ENCODE peak calls at places on chromosomes 12 and 14, in four cellular contexts. H is H9, O is IMR-90, F is mesendoderm. J is an unnamed sample.

GRCh38 chr14:100722367-100722766 is 4.3 kb upstream of the DLK1 start:
- DNase-seq in H (no peak), O (no peak), F (no peak), J (no peak)

GRCh38 chr14:100032749-100033148 is 32.5 kb upstream of the EVL start:
- DNase-seq in H (no peak), O (no peak), F (no peak), J (no peak)

GRCh38 chr12:112810235-112810917 is 18.8 kb downstream of the RPH3A start:
- DNase-seq in H (no peak), O (no peak), F (peak; percentile 19), J (no peak)

GRCh38 chr12:62263956-62264355 is 3.8 kb downstream of the USP15 start:
- DNase-seq in H (no peak), O (no peak), F (no peak), J (no peak)

GRCh38 chr12:3775385-3776035 is 22.6 kb upstream of the CRACR2A start:
- DNase-seq in H (no peak), O (no peak), F (no peak), J (no peak)

GRCh38 chr12:54425696-54426095 is 6.6 kb upstream of the ITGA5 start:
- DNase-seq in H (peak; percentile 59), O (no peak), F (no peak), J (no peak)

GRCh38 chr12:3554547-3555115 is 63.6 kb downstream of the PRMT8 start:
- DNase-seq in H (no peak), O (no peak), F (no peak), J (no peak)

GRCh38 chr14:68103841-68104240 is 284.3 kb downstream of the RAD51B start:
- DNase-seq in H (no peak), O (no peak), F (peak; percentile 70), J (no peak)

GRCh38 chr12:737117-737739 is 15.2 kb upstream of the WNK1 start:
- DNase-seq in H (no peak), O (no peak), F (no peak), J (no peak)

GRCh38 chr14:93115920-93116675 is at the start of gene ITPK1:
- DNase-seq in H (peak; percentile 69), O (peak; percentile 41), F (peak; percentile 65), J (peak; percentile 79)

GRCh38 chr12:57983150-57983857 is 41.9 kb downstream of the ATP23 start:
- DNase-seq in H (no peak), O (peak; percentile 67), F (peak; percentile 51), J (no peak)

GRCh38 chr12:53596920-53597363 is 29.2 kb downstream of the ATF7 start:
- DNase-seq in H (no peak), O (peak; percentile 59), F (peak; percentile 9), J (no peak)

GRCh38 chr12:75825686-75826085 is 205.9 kb downstream of the PHLDA1 start:
- DNase-seq in H (no peak), O (peak; percentile 86), F (no peak), J (no peak)

GRCh38 chr14:30138517-30138916 is 210.9 kb upstream of the PRKD1 start:
- DNase-seq in H (no peak), O (peak; percentile 49), F (no peak), J (no peak)
- H3K27ac ChIP-seq in H (no peak overlapping the region), O (no peak overlapping the region), F (no peak overlapping the region), J (no peak overlapping the region)

DNA sequence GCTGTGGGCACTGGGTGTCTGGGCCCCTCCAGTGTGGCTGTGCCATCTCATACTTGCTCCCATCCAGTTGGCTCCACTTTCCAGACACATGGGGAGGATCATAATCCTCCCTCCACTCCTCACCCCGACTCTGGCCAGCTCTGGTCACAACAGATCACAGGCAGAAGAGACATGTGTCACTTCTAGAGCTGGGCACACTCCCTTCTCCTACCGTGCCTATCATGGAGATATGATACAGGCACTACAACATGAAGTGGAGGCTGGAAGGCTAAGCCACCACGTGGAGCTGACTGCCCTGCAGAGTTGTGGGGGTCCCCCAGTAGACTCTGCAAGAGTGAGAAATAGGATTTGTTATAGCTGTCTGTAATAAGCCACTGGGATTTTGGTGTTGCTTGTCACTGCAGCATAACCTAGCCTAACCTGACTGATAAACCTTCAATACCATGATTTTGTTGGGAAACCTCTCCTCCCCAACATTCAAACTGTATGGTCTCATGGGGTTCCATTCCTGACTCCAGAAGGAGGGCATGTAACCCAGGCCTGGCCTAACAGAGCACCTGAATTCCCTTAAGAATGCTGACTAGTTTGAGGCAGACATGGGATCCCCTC is 20.0 kb downstream of the NT5DC3 start:
- DNase-seq in H (no peak), O (no peak), F (no peak), J (no peak)
- H3K23ac ChIP-seq in H (no peak overlapping the region), O (peak overlapping the region; percentile 63), F (no peak overlapping the region), J (no peak overlapping the region)

GRCh38 chr12:15853877-15854276 is 28.3 kb upstream of the STRAP start:
- DNase-seq in H (no peak), O (no peak), F (peak; percentile 27), J (no peak)
- H3K27ac ChIP-seq in H (no peak overlapping the region), O (no peak overlapping the region), F (no peak overlapping the region), J (no peak overlapping the region)

GRCh38 chr12:116353958-116354357 is 76.5 kb upstream of the MED13L start:
- DNase-seq in H (no peak), O (no peak), F (no peak), J (no peak)
- H3K23ac ChIP-seq in H (no peak overlapping the region), O (no peak overlapping the region), F (no peak overlapping the region), J (no peak overlapping the region)